ENCODE peak calls at places on chromosomes 4 and X, in five cellular contexts. One of them, this sample, is unnamed.

GRCh38 chrX:12788645-12789044 is 2.6 kb upstream of the PRPS2 start:
- DNase-seq in spleen: no peak
- DNase-seq in HL-60: no peak
- DNase-seq in breast epithelium: no peak
- DNase-seq in stomach: no peak
- DNase-seq in this sample: no peak

GRCh38 chr4:2786152-2786671 is 6.7 kb upstream of the SH3BP2 start:
- DNase-seq in spleen: peak; percentile 84
- DNase-seq in HL-60: no peak
- DNase-seq in breast epithelium: no peak
- DNase-seq in stomach: peak; percentile 22
- DNase-seq in this sample: no peak

GRCh38 chrX:119067023-119067739 is 5.6 kb upstream of the CT47C1 start:
- DNase-seq in spleen: no peak
- DNase-seq in breast epithelium: peak; percentile 52
- DNase-seq in HL-60: no peak
- DNase-seq in stomach: peak; percentile 57
- DNase-seq in this sample: peak; percentile 16

GRCh38 chrX:108270739-108271396 is 167.4 kb downstream of the COL4A6 start:
- DNase-seq in breast epithelium: no peak
- DNase-seq in stomach: no peak
- DNase-seq in spleen: no peak
- DNase-seq in HL-60: no peak
- DNase-seq in this sample: peak; percentile 4

GRCh38 chr4:2623442-2623841 is 87.0 kb downstream of the FAM193A start:
- DNase-seq in spleen: no peak
- DNase-seq in HL-60: no peak
- DNase-seq in breast epithelium: no peak
- DNase-seq in stomach: no peak
- DNase-seq in this sample: no peak

GRCh38 chr4:25817059-25817681 is 45.6 kb downstream of the SEL1L3 start:
- DNase-seq in spleen: no peak
- DNase-seq in stomach: no peak
- DNase-seq in breast epithelium: no peak
- DNase-seq in HL-60: no peak
- DNase-seq in this sample: no peak

GRCh38 chr4:110193822-110194761 is 4.3 kb downstream of the ELOVL6 start:
- DNase-seq in stomach: peak; percentile 81
- DNase-seq in breast epithelium: peak; percentile 65
- DNase-seq in spleen: peak; percentile 90
- DNase-seq in HL-60: no peak
- DNase-seq in this sample: peak; percentile 77

GRCh38 chrX:47662144-47662657 is 3.2 kb upstream of the UXT start:
- DNase-seq in spleen: no peak
- DNase-seq in stomach: no peak
- DNase-seq in breast epithelium: no peak
- DNase-seq in HL-60: no peak
- DNase-seq in this sample: no peak

GRCh38 chr4:138243369-138243768 is 1.2 kb upstream of the SLC7A11 start:
- DNase-seq in stomach: no peak
- DNase-seq in breast epithelium: no peak
- DNase-seq in HL-60: no peak
- DNase-seq in spleen: no peak
- DNase-seq in this sample: no peak

GRCh38 chr4:52376107-52376704 is 282.9 kb downstream of the USP46 start:
- DNase-seq in spleen: no peak
- DNase-seq in HL-60: no peak
- DNase-seq in stomach: no peak
- DNase-seq in breast epithelium: no peak
- DNase-seq in this sample: no peak

GRCh38 chr4:65597697-65598096 is 72.6 kb downstream of the EPHA5 start:
- DNase-seq in spleen: no peak
- DNase-seq in stomach: no peak
- DNase-seq in breast epithelium: no peak
- DNase-seq in HL-60: no peak
- DNase-seq in this sample: no peak

GRCh38 chr4:105113800-105114199 is 32.9 kb upstream of the TET2 start:
- DNase-seq in breast epithelium: no peak
- DNase-seq in HL-60: peak; percentile 90
- DNase-seq in spleen: no peak
- DNase-seq in stomach: no peak
- DNase-seq in this sample: no peak

DNA sequence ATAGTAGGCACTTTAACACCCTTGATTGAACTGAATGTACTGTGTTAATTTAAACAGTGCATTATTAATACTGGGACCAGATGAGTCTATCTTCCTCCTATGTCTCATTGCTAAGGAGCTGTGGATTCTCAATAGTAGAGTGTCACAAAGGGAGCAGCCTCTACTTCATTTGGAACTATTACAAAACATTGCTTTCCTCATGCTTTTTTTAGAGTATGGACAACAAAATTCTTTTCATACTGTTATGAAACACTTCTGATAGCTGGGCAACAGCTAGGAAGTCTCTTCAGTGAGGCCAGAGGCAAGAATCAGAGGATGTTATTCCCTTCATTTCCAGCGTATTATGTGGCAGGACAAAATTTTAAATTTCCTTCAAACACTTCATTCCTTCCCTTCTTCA is 160.8 kb downstream of the FBXO8 start:
- DNase-seq in breast epithelium: no peak
- DNase-seq in spleen: no peak
- DNase-seq in HL-60: no peak
- DNase-seq in stomach: no peak
- DNase-seq in this sample: no peak
- H3K27ac ChIP-seq in breast epithelium: no peak overlapping the region
- H3K27ac ChIP-seq in spleen: no peak overlapping the region
- H3K27ac ChIP-seq in HL-60: no peak overlapping the region
- H3K27ac ChIP-seq in stomach: no peak overlapping the region
- H3K27ac ChIP-seq in this sample: no peak overlapping the region

GRCh38 chrX:1401611-1402430 is 9.9 kb upstream of the SLC25A6 start:
- DNase-seq in HL-60: no peak
- DNase-seq in breast epithelium: no peak
- DNase-seq in stomach: no peak
- DNase-seq in spleen: peak; percentile 67
- DNase-seq in this sample: no peak
- TF ChIP-seq POLR2AphosphoS5 in HL-60: no peak
- TF ChIP-seq POLR2AphosphoS5 in breast epithelium: no peak
- TF ChIP-seq POLR2AphosphoS5 in stomach: no peak
- TF ChIP-seq POLR2AphosphoS5 in spleen: peak; percentile 48
- TF ChIP-seq POLR2AphosphoS5 in this sample: no peak

GRCh38 chr4:39731908-39732307 is 34.0 kb downstream of the UBE2K start:
- DNase-seq in HL-60: no peak
- DNase-seq in stomach: no peak
- DNase-seq in breast epithelium: no peak
- DNase-seq in spleen: no peak
- DNase-seq in this sample: no peak

GRCh38 chr4:39730067-39730466 is 32.1 kb downstream of the UBE2K start:
- DNase-seq in HL-60: no peak
- DNase-seq in spleen: no peak
- DNase-seq in stomach: no peak
- DNase-seq in breast epithelium: no peak
- DNase-seq in this sample: no peak

GRCh38 chr4:39732728-39733127 is 34.8 kb downstream of the UBE2K start:
- DNase-seq in spleen: no peak
- DNase-seq in HL-60: no peak
- DNase-seq in stomach: no peak
- DNase-seq in breast epithelium: no peak
- DNase-seq in this sample: no peak

GRCh38 chr4:39729557-39729956 is 31.6 kb downstream of the UBE2K start:
- DNase-seq in stomach: no peak
- DNase-seq in breast epithelium: no peak
- DNase-seq in spleen: no peak
- DNase-seq in HL-60: no peak
- DNase-seq in this sample: no peak
- H3K27ac ChIP-seq in stomach: no peak overlapping the region
- H3K27ac ChIP-seq in breast epithelium: no peak overlapping the region
- H3K27ac ChIP-seq in spleen: no peak overlapping the region
- H3K27ac ChIP-seq in HL-60: no peak overlapping the region
- H3K27ac ChIP-seq in this sample: no peak overlapping the region

DNA sequence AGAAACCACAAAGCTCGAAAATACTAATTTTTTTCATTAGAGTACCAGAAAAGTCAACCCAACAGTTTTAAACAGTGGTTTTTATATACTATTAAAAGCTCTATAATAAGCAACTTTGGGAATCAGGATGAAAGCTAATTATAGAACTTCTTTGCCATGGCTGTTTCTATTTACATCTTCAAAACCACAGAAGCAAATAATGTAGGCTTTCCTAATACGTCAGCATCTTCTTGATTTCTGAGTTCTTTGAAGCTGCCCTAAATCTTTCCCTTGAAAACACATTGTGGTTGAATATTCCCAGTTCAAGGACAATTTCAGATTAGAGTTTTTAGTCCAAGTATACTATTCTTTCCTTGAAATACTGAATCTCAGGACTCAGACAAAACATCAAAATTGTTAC is 460.2 kb upstream of the FAT1 start:
- DNase-seq in stomach: no peak
- DNase-seq in breast epithelium: no peak
- DNase-seq in HL-60: no peak
- DNase-seq in spleen: no peak
- DNase-seq in this sample: no peak
- TF ChIP-seq POLR2AphosphoS5 in stomach: no peak
- TF ChIP-seq POLR2AphosphoS5 in breast epithelium: no peak
- TF ChIP-seq POLR2AphosphoS5 in HL-60: no peak
- TF ChIP-seq POLR2AphosphoS5 in spleen: no peak
- TF ChIP-seq POLR2AphosphoS5 in this sample: no peak